ENCODE peak calls at places on chromosomes 13 and 19, in ten cellular contexts. R is AG04450; M is left cardiac atrium; A is AG10803; P is foreskin fibroblast; K is breast epithelium; T is effector CD4-positive, alpha-beta T cell; W is K562; C is psoas muscle; O is G401. Q is an unnamed sample.
A peak's percentile ranks its signal among the peaks of the same experiment; 100 is the strongest.

GRCh38 chr19:49355890-49356289 is 6.3 kb downstream of the TEAD2 start:
- DNase-seq in O (no peak), T (no peak), P (peak; percentile 18), M (peak; percentile 67), W (no peak), A (peak; percentile 48), C (no peak), K (peak; percentile 47), R (no peak), Q (no peak)

GRCh38 chr13:40911341-40911740 is 107.8 kb downstream of the ELF1 start:
- DNase-seq in K (no peak), T (no peak), P (no peak), R (no peak), W (no peak), M (no peak), A (no peak), C (no peak), O (no peak), Q (no peak)

GRCh38 chr19:58328999-58329398 is 2.2 kb downstream of the ZSCAN22 start:
- DNase-seq in R (no peak), T (no peak), A (no peak), M (no peak), K (no peak), C (no peak), P (no peak), O (no peak), W (peak; percentile 45), Q (no peak)

GRCh38 chr19:4371209-4371897 is 28.0 kb downstream of the MPND start:
- DNase-seq in M (no peak), C (peak; percentile 83), A (no peak), R (no peak), W (no peak), O (peak; percentile 56), T (no peak), P (no peak), K (no peak), Q (no peak)

GRCh38 chr19:6772028-6772865 is at the start of gene VAV1:
- DNase-seq in T (peak; percentile 75), P (no peak), R (no peak), C (peak; percentile 72), O (no peak), A (no peak), W (peak; percentile 88), K (no peak), M (peak; percentile 60), Q (no peak)

GRCh38 chr13:102597029-102598015 is 536 bp downstream of the TPP2 start:
- DNase-seq in A (peak; percentile 20), K (no peak), O (peak; percentile 31), R (no peak), P (no peak), M (peak; percentile 44), T (peak; percentile 16), C (peak; percentile 69), W (peak; percentile 24), Q (peak; percentile 47)

GRCh38 chr19:56405062-56405461 is 930 bp downstream of the ZNF583 start:
- DNase-seq in O (no peak), M (no peak), W (no peak), C (no peak), K (no peak), P (no peak), T (no peak), A (no peak), R (no peak), Q (no peak)

GRCh38 chr13:99388334-99388923 is 81.2 kb upstream of the GPR183 start:
- DNase-seq in O (no peak), T (no peak), C (no peak), W (no peak), A (no peak), P (no peak), K (no peak), M (no peak), R (no peak), Q (no peak)

GRCh38 chr13:65926750-65927171 is 1303.4 kb downstream of the PCDH9 start:
- DNase-seq in M (peak; percentile 23), T (no peak), A (no peak), K (no peak), O (peak; percentile 2), P (no peak), R (no peak), C (peak; percentile 28), W (peak; percentile 3), Q (no peak)

GRCh38 chr13:110329798-110330461 is 22.8 kb downstream of the COL4A2 start:
- DNase-seq in M (no peak), A (no peak), P (no peak), K (no peak), W (no peak), O (no peak), R (no peak), T (no peak), C (no peak), Q (no peak)

GRCh38 chr19:48506138-48506733 is 5.4 kb downstream of the LMTK3 start:
- DNase-seq in C (no peak), W (peak; percentile 64), A (peak; percentile 56), P (no peak), M (no peak), R (no peak), T (no peak), K (no peak), O (no peak), Q (peak; percentile 64)

GRCh38 chr13:114106991-114107685 is 25.3 kb downstream of the RASA3 start:
- DNase-seq in P (no peak), T (no peak), R (no peak), K (no peak), W (no peak), C (peak; percentile 34), A (no peak), O (no peak), M (peak; percentile 10), Q (no peak)

GRCh38 chr13:43905435-43906031 is 25.8 kb downstream of the LACC1 start:
- DNase-seq in M (no peak), T (peak; percentile 9), O (peak; percentile 77), R (peak; percentile 48), C (no peak), P (peak; percentile 41), A (peak; percentile 72), K (no peak), W (peak; percentile 21), Q (peak; percentile 42)

GRCh38 chr19:18526316-18526715 is 4.4 kb upstream of the ELL start:
- DNase-seq in T (no peak), C (no peak), O (no peak), M (no peak), P (no peak), A (no peak), R (no peak), K (no peak), W (no peak), Q (no peak)

GRCh38 chr13:37648604-37649003 is 50.0 kb upstream of the POSTN start:
- DNase-seq in R (peak; percentile 62), A (peak; percentile 56), P (peak; percentile 44), K (no peak), T (no peak), M (no peak), O (no peak), W (no peak), C (no peak), Q (peak; percentile 32)

GRCh38 chr19:44050740-44051653 is 839 bp upstream of the ZNF223 start:
- DNase-seq in M (no peak), O (peak; percentile 48), W (no peak), A (peak; percentile 0), C (no peak), R (no peak), P (no peak), T (no peak), K (no peak), Q (no peak)

GRCh38 chr13:48505597-48506091 is 27.2 kb downstream of the RCBTB2 start:
- DNase-seq in O (no peak), P (peak; percentile 47), R (peak; percentile 8), K (no peak), M (no peak), W (no peak), T (peak; percentile 36), A (peak; percentile 88), C (no peak), Q (peak; percentile 46)

Q was measured in AG20443.